ENCODE peak calls at places on chromosomes 7 and 10, in seven cellular contexts. X is ascending aorta, L is neural crest cell, N is foreskin fibroblast, P is left ventricle myocardium inferior, A is OCI-LY7, C is CD14-positive monocyte. R is an unnamed sample.

GRCh38 chr10:89466599-89467035 is 52.2 kb downstream of the IFIT5 start:
- DNase-seq in L (no peak), A (peak; percentile 13), P (no peak), N (peak; percentile 76), C (no peak), X (no peak), R (peak; percentile 86)

GRCh38 chr7:44285561-44285960 is 39.8 kb downstream of the CAMK2B start:
- DNase-seq in A (no peak), P (peak; percentile 5), L (no peak), N (no peak), C (peak; percentile 21), X (no peak), R (no peak)

GRCh38 chr7:46764100-46764941 is 817.6 kb downstream of the TNS3 start:
- DNase-seq in A (no peak), C (no peak), N (peak; percentile 98), P (no peak), X (peak; percentile 92), L (no peak), R (peak; percentile 90)

GRCh38 chr10:7512487-7512886 is 101.7 kb upstream of the SFMBT2 start:
- DNase-seq in L (no peak), P (no peak), N (no peak), X (no peak), A (peak; percentile 78), C (no peak), R (no peak)

GRCh38 chr7:83469491-83469890 is 179.4 kb downstream of the SEMA3E start:
- DNase-seq in P (no peak), C (no peak), L (no peak), N (no peak), A (no peak), X (no peak), R (no peak)

GRCh38 chr7:148142660-148143248 is 447.8 kb upstream of the C7orf33 start:
- DNase-seq in C (no peak), N (peak; percentile 3), A (peak; percentile 27), X (no peak), L (peak; percentile 25), P (no peak), R (no peak)

GRCh38 chr10:29612657-29613056 is 22.1 kb downstream of the SVIL start:
- DNase-seq in X (no peak), C (no peak), N (no peak), A (no peak), L (no peak), P (no peak), R (no peak)

GRCh38 chr7:2003451-2003930 is 229.3 kb downstream of the MAD1L1 start:
- DNase-seq in A (no peak), N (no peak), L (no peak), X (peak; percentile 48), P (peak; percentile 7), C (peak; percentile 21), R (no peak)

GRCh38 chr10:80090120-80090519 is 11.7 kb downstream of the TMEM254 start:
- DNase-seq in N (no peak), X (no peak), A (no peak), L (no peak), P (no peak), C (no peak), R (no peak)

GRCh38 chr7:19560111-19560883 is 148.5 kb downstream of the POLR1F start:
- DNase-seq in N (peak; percentile 63), P (no peak), X (no peak), C (no peak), L (no peak), A (no peak), R (peak; percentile 30)

GRCh38 chr7:19561121-19561805 is 147.6 kb downstream of the POLR1F start:
- DNase-seq in A (no peak), L (no peak), X (no peak), C (no peak), N (peak; percentile 12), P (no peak), R (no peak)

GRCh38 chr7:19567011-19567410 is 141.8 kb downstream of the POLR1F start:
- DNase-seq in C (no peak), L (no peak), P (no peak), A (no peak), N (no peak), X (no peak), R (no peak)

GRCh38 chr7:19565602-19566001 is 143.2 kb downstream of the POLR1F start:
- DNase-seq in P (no peak), A (no peak), X (no peak), N (no peak), C (no peak), L (no peak), R (no peak)
- TF ChIP-seq CTCF in P (no peak), A (no peak), X (no peak), N (no peak), C (no peak), L (no peak), R (no peak)

GRCh38 chr10:32210306-32211045 is 136.5 kb downstream of the EPC1 start:
- DNase-seq in C (no peak), P (no peak), N (peak; percentile 78), L (no peak), A (peak; percentile 34), X (no peak), R (peak; percentile 69)

GRCh38 chr10:32207544-32207943 is 139.4 kb downstream of the EPC1 start:
- DNase-seq in L (no peak), X (peak; percentile 69), A (peak; percentile 48), N (peak; percentile 61), C (peak; percentile 61), P (peak; percentile 31), R (peak; percentile 60)

GRCh38 chr10:32205666-32206065 is 141.3 kb downstream of the EPC1 start:
- DNase-seq in A (no peak), C (no peak), N (peak; percentile 55), L (no peak), X (no peak), P (no peak), R (peak; percentile 21)

DNA sequence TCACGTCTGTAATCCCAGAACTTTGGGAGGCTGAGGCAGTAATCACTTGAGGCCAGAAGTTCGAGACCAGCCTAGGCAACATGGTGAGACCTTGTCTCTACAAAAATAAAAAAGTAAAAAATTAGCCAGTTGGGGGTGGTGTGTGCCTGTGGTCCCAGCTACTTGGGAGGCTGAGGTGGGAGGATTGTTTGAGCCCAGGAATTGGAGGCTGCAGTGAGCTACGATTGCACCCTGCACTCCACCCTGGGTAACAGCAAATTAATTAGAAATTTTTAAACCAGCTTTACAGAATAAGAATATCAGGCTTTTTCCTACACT is 136.0 kb downstream of the EPC1 start:
- DNase-seq in X (no peak), L (no peak), P (no peak), C (no peak), A (no peak), N (no peak), R (no peak)
- TF ChIP-seq CTCF in X (no peak), L (peak; percentile 9), P (no peak), C (peak; percentile 16), A (peak; percentile 0), N (no peak), R (peak; percentile 20)

GRCh38 chr7:116291937-116292336 is 81.6 kb downstream of the TES start:
- DNase-seq in N (no peak), A (no peak), C (no peak), P (no peak), L (no peak), X (no peak), R (no peak)

GRCh38 chr7:116293139-116293538 is 82.8 kb downstream of the TES start:
- DNase-seq in C (no peak), N (no peak), X (no peak), A (no peak), P (no peak), L (no peak), R (no peak)

GRCh38 chr7:116293633-116294032 is 83.3 kb downstream of the TES start:
- DNase-seq in L (no peak), A (no peak), C (no peak), P (no peak), N (no peak), X (no peak), R (no peak)

GRCh38 chr7:116292381-116292780 is 82.0 kb downstream of the TES start:
- DNase-seq in X (no peak), P (no peak), N (no peak), C (no peak), L (no peak), A (no peak), R (no peak)

DNA sequence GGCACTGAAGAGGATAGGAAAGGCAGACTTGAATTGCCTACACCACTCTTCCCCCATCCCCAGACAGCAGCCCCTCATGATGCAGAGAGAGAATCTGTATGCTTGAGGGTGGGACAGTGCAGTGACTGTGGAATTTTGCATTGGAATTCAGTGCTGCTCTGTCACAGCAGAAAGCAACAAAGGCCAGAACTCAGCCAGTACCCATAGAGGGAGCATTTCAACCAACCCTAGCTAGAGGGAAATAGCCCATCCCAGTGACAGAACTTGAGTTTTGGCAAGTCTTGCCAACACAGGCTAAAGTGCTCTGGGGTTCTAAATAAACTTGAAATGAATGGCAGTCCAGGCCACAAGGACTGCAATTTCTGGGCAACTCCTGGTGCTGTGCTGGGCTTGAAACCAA is 80.4 kb downstream of the TES start:
- DNase-seq in X (no peak), P (no peak), A (no peak), L (no peak), C (no peak), N (peak; percentile 17), R (no peak)
- TF ChIP-seq CTCF in X (no peak), P (peak; percentile 21), A (no peak), L (no peak), C (no peak), N (no peak), R (no peak)

GRCh38 chr7:140230862-140231778 is 54.3 kb upstream of the KDM7A start:
- DNase-seq in C (peak; percentile 51), L (peak; percentile 45), N (peak; percentile 69), P (peak; percentile 42), A (no peak), X (no peak), R (no peak)
- TF ChIP-seq CTCF in C (no peak), L (no peak), N (no peak), P (no peak), A (no peak), X (no peak), R (no peak)

DNA sequence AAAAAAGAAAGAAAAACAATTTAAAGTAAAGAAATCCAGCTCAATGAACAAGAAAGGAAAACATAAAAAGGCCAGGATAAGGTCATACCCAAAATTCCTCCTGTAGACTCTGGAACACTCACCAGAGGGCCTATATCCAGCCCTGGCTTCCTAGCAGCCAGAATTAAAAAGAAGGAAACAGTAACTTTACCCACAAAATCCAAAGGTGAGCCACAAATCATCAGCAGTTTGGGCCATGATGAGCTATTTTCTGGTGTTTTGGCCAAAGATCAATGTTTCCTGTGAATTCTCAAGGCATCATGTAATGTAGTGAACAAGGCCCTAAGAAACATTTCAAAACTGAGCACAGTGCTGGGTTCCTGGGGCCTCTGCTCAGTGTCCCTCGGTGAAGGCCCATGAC is 87.8 kb downstream of the LARP4B start:
- DNase-seq in N (no peak), L (no peak), C (no peak), P (no peak), A (no peak), X (no peak), R (no peak)
- TF ChIP-seq CTCF in N (no peak), L (no peak), C (no peak), P (no peak), A (no peak), X (no peak), R (no peak)

DNA sequence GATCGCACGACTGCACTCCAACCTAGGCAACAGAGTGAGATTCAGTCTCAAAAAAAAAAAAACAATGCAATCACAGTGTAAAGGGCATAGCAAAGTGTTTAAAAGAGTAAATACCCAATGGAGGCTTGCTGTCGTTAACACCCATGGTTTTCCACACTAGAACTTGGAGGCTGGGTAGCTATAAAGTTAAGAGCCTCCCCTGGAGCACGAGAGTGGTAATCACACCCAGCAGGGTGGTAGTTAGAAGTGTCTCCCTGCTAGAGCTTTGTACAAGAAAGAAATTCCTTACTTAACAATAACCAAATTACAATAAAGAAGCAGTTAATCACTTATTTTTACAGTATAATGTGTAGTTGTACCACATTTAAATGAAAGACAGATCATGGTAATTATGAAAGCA is 1078.9 kb downstream of the NRG3 start:
- DNase-seq in A (no peak), C (no peak), X (no peak), N (no peak), L (no peak), P (no peak), R (no peak)
- TF ChIP-seq CTCF in A (no peak), C (no peak), X (no peak), N (no peak), L (no peak), P (no peak), R (no peak)

R was measured in RWPE1.